ENCODE peak calls at places on chromosome 4, in six cellular contexts. D is SK-N-SH, K is PC-3, H is GM23248, G is neural progenitor cell, V is GM23338. U is an unnamed sample.
A peak's percentile ranks its signal among the peaks of the same experiment; 100 is the strongest.

GRCh38 chr4:33369366-33369899 is 2649.3 kb downstream of the PCDH7 start:
- DNase-seq in D (no peak), K (peak; percentile 74), H (peak; percentile 58), G (no peak), V (no peak), U (no peak)

GRCh38 chr4:102223461-102223860 is 121.8 kb downstream of the SLC39A8 start:
- DNase-seq in D (no peak), K (no peak), H (no peak), G (no peak), V (no peak), U (no peak)

GRCh38 chr4:153522800-153523089 is 56.6 kb downstream of the TMEM131L start:
- DNase-seq in D (no peak), K (no peak), H (no peak), G (no peak), V (no peak), U (no peak)

GRCh38 chr4:73527196-73527595 is 45.7 kb downstream of the AFM start:
- DNase-seq in D (no peak), K (no peak), H (no peak), G (no peak), V (no peak), U (peak; percentile 27)

GRCh38 chr4:76939184-76939583 is 10.4 kb upstream of the SEPTIN11 start:
- DNase-seq in D (no peak), K (no peak), H (no peak), G (no peak), V (no peak), U (no peak)

GRCh38 chr4:170374770-170375169 is 285.0 kb upstream of the AADAT start:
- DNase-seq in D (peak; percentile 24), K (peak; percentile 46), H (peak; percentile 43), G (peak; percentile 50), V (peak; percentile 81), U (peak; percentile 50)

GRCh38 chr4:147578057-147578476 is 39.1 kb upstream of the TMEM184C start:
- DNase-seq in D (peak; percentile 11), K (peak; percentile 96), H (peak; percentile 59), G (no peak), V (no peak), U (no peak)

GRCh38 chr4:164402554-164402953 is 351.4 kb upstream of the SMIM31 start:
- DNase-seq in D (no peak), K (peak; percentile 34), H (no peak), G (no peak), V (no peak), U (no peak)

GRCh38 chr4:79148369-79148768 is 177.5 kb downstream of the NAA11 start:
- DNase-seq in D (no peak), K (no peak), H (no peak), G (no peak), V (no peak), U (no peak)

GRCh38 chr4:77076889-77077635 is 1.3 kb upstream of the CCNI start:
- DNase-seq in D (no peak), K (no peak), H (no peak), G (no peak), V (no peak), U (no peak)

GRCh38 chr4:42412251-42412650 is 15.0 kb downstream of the SHISA3 start:
- DNase-seq in D (no peak), K (peak; percentile 89), H (peak; percentile 79), G (no peak), V (no peak), U (no peak)

GRCh38 chr4:85726555-85726954 is 251.6 kb downstream of the ARHGAP24 start:
- DNase-seq in D (no peak), K (no peak), H (no peak), G (no peak), V (no peak), U (no peak)
- H3K4me2 ChIP-seq in D (no peak overlapping the region), K (no peak overlapping the region), H (no peak overlapping the region), G (no peak overlapping the region), V (no peak overlapping the region), U (no peak overlapping the region)

GRCh38 chr4:152356428-152357034 is 179.4 kb downstream of the FBXW7 start:
- DNase-seq in D (no peak), K (no peak), H (peak; percentile 46), G (no peak), V (no peak), U (no peak)

GRCh38 chr4:152360045-152360410 is 175.9 kb downstream of the FBXW7 start:
- DNase-seq in D (no peak), K (peak; percentile 35), H (peak; percentile 72), G (no peak), V (no peak), U (no peak)

GRCh38 chr4:152359208-152360044 is 176.5 kb downstream of the FBXW7 start:
- DNase-seq in D (no peak), K (no peak), H (no peak), G (no peak), V (no peak), U (no peak)

GRCh38 chr4:152352645-152353116 is 183.2 kb downstream of the FBXW7 start:
- DNase-seq in D (peak; percentile 49), K (peak; percentile 87), H (peak; percentile 96), G (peak; percentile 85), V (peak; percentile 64), U (no peak)

DNA sequence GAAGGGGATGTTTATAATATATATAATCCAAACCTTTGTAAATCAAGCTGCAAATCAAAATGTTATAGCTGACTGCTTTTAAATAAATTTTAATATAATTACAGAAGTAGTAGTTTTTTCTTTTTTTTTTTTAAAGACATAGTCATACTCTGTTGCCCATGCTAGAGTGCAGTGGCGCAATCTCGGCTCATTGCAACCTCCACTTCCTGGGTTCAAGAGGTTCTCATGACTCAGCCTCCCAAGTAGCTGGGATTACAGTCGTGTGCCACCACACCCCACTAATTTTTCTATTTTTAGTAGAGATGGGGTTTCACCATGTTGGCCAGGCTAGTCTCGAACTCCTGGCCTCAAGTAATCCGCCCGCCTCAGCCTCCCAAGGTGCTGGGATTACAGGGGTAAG is 178.7 kb downstream of the FBXW7 start:
- DNase-seq in D (no peak), K (no peak), H (peak; percentile 63), G (no peak), V (no peak), U (no peak)
- TF ChIP-seq EZH2phosphoT487 in D (no peak), K (no peak), H (no peak), G (no peak), V (no peak), U (no peak)

GRCh38 chr4:1973218-1973617 is 35.6 kb downstream of the NELFA start:
- DNase-seq in D (no peak), K (no peak), H (no peak), G (no peak), V (no peak), U (no peak)

GRCh38 chr4:1970926-1971325 is 37.8 kb downstream of the NELFA start:
- DNase-seq in D (no peak), K (no peak), H (no peak), G (no peak), V (no peak), U (no peak)

GRCh38 chr4:1971456-1972200 is 37.1 kb downstream of the NELFA start:
- DNase-seq in D (no peak), K (no peak), H (no peak), G (no peak), V (no peak), U (no peak)

GRCh38 chr4:1973661-1974060 is 35.1 kb downstream of the NELFA start:
- DNase-seq in D (no peak), K (no peak), H (no peak), G (no peak), V (no peak), U (no peak)

DNA sequence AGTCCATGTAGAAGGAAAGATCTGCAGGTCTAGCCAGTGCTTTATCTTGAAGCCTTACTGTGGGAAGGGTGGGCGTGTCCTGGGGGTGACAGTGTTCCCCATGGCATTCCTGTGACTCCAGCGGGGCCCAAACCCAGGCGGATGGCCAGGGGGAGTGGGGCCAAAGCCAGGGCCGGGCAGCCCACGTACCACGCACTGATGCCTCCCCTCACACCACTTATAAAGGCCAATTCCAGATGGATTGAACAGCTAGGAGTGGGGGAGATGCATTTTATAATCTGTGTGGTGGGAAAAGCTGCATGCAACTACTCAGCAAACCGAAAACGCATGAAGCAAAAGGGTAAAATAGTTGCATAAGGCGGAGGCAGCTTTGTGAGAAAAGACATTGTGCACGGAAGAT is 36.4 kb downstream of the NELFA start:
- DNase-seq in D (no peak), K (no peak), H (no peak), G (no peak), V (no peak), U (no peak)
- H3F3A ChIP-seq in D (peaks cover 3% of the 10 kb centered on the region), K (no peaks in the 10 kb centered on the region), H (no peaks in the 10 kb centered on the region), G (peaks cover 1% of the 10 kb centered on the region), V (peaks cover 5% of the 10 kb centered on the region), U (no peaks in the 10 kb centered on the region)

DNA sequence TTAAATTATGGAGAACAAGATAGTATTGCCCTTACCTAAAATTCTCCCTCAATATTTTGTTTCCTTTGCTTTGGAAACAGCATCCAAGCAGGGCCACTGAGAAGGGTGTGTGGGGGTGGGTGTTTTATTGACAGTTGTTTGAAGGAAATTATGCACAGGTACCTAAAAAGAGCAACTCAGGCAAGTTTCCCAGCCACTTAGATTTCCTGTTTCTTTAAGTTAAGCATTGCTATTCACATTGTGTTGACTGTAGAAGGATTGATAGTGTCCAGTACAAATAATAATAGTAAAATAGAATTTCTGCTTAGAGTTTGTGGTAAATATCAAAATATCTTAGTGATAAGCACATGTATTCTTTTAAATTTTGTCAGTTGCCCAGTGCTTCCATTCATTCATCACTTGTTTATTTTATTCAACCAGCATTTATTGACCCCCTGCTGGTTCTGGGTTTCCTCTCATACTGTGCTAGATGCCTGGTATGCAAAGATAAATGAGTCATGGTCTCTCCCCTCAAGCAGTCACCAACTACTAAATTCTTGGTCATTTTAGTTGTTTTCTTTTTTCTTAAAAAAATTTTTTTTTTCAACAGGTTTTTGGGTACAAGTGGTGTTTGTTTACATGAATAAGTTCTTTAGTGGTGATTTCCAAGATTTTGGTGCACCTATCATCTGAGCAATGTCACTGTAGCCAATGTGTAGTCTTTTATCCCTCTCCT is 50.0 kb downstream of the GALNT7 start:
- DNase-seq in D (no peak), K (peak; percentile 59), H (peak; percentile 61), G (no peak), V (no peak), U (no peak)
- H3K4me2 ChIP-seq in D (no peak overlapping the region), K (peak overlapping the region; percentile 68), H (no peak overlapping the region), G (no peak overlapping the region), V (peak overlapping the region; percentile 10), U (no peak overlapping the region)

DNA sequence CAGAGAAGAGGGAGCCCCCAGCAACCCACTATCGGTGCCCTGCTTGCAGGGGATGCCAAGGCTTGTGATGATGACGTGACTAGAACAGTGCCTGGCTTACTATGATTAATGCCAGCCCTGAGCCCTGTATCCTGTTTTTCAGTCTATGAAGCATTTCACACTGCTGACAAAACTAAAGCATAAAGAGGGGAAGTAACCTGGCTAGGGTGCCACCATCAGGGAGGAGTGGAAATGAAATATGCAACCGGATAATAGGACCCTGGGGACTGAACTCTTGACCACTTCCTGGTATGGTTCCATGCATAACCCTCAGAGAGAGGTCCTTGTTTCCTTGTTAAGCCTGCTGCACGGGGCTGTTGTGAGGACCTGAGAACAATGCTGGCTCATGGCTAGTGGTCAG is 50.3 kb downstream of the MED28 start:
- DNase-seq in D (no peak), K (no peak), H (no peak), G (no peak), V (no peak), U (no peak)
- TF ChIP-seq EZH2phosphoT487 in D (no peak), K (no peak), H (no peak), G (no peak), V (no peak), U (no peak)

GRCh38 chr4:184387351-184387750 is 87.0 kb downstream of the IRF2 start:
- DNase-seq in D (no peak), K (no peak), H (no peak), G (no peak), V (peak; percentile 20), U (no peak)
- H3F3A ChIP-seq in D (peaks cover 19% of the 10 kb centered on the region), K (peaks cover 5% of the 10 kb centered on the region), H (peaks cover 36% of the 10 kb centered on the region), G (peaks cover 20% of the 10 kb centered on the region), V (peaks cover 6% of the 10 kb centered on the region), U (peaks cover 44% of the 10 kb centered on the region)

U was measured in MM.1S.